ENCODE peak calls at places on chromosome 21, in four cellular contexts. D is GM12878, M is HepG2, J is K562. Y is an unnamed sample. For H3K4me1, the result is how much of the 10 kb centered on the place peaks cover.

GRCh38 chr21:37645848-37646247 is 270.4 kb downstream of the KCNJ6 start:
- DNase-seq in D (no peak), M (no peak), J (no peak), Y (no peak)

GRCh38 chr21:26140185-26140584 is 30.4 kb downstream of the APP start:
- DNase-seq in D (no peak), M (peak), J (no peak), Y (no peak)

GRCh38 chr21:34536820-34537219 is 24.8 kb upstream of the KCNE1 start:
- DNase-seq in D (no peak), M (peak), J (no peak), Y (no peak)

GRCh38 chr21:34836103-34836932 is 167.5 kb downstream of the CLIC6 start:
- DNase-seq in D (no peak), M (peak), J (no peak), Y (no peak)

GRCh38 chr21:35782667-35783066 is 277.7 kb downstream of the SETD4 start:
- DNase-seq in D (no peak), M (no peak), J (no peak), Y (no peak)

GRCh38 chr21:36725793-36726386 is 27.0 kb downstream of the SIM2 start:
- DNase-seq in D (no peak), M (no peak), J (no peak), Y (no peak)

GRCh38 chr21:45556645-45557601 is 14.7 kb upstream of the SLC19A1 start:
- DNase-seq in D (no peak), M (no peak), J (peak), Y (no peak)

GRCh38 chr21:44845418-44846200 is 27.7 kb upstream of the SUMO3 start:
- DNase-seq in D (no peak), M (peak), J (peak), Y (peak)

GRCh38 chr21:16406355-16406754 is 676.6 kb downstream of the USP25 start:
- DNase-seq in D (no peak), M (no peak), J (no peak), Y (no peak)

GRCh38 chr21:34200288-34200905 is 127.0 kb downstream of the MRPS6 start:
- DNase-seq in D (no peak), M (no peak), J (no peak), Y (no peak)

GRCh38 chr21:45866473-45867010 is 115.0 kb upstream of the COL6A1 start:
- DNase-seq in D (no peak), M (no peak), J (no peak), Y (no peak)

GRCh38 chr21:44531606-44532128 is 8.3 kb downstream of the KRTAP10-1 start:
- DNase-seq in D (no peak), M (no peak), J (no peak), Y (no peak)

GRCh38 chr21:14900611-14901010 is 164.2 kb downstream of the NRIP1 start:
- DNase-seq in D (no peak), M (no peak), J (no peak), Y (no peak)

GRCh38 chr21:26715878-26716506 is 129.2 kb downstream of the ADAMTS1 start:
- DNase-seq in D (no peak), M (peak), J (peak), Y (peak)

GRCh38 chr21:45404726-45405270 is at the start of gene COL18A1:
- DNase-seq in D (no peak), M (no peak), J (peak), Y (peak)

GRCh38 chr21:46255166-46255565 is 26.6 kb upstream of the LSS start:
- DNase-seq in D (no peak), M (no peak), J (no peak), Y (no peak)

GRCh38 chr21:9767592-9768375 is 753.6 kb upstream of the TPTE start:
- DNase-seq in D (no peak), M (no peak), J (peak), Y (no peak)

GRCh38 chr21:26135520-26135919 is 35.0 kb downstream of the APP start:
- DNase-seq in D (no peak), M (no peak), J (no peak), Y (no peak)

GRCh38 chr21:38295997-38296764 is 39.4 kb downstream of the KCNJ15 start:
- DNase-seq in D (no peak), M (no peak), J (no peak), Y (peak)

GRCh38 chr21:34054259-34054658 is 19.1 kb upstream of the MRPS6 start:
- DNase-seq in D (no peak), M (no peak), J (no peak), Y (no peak)

GRCh38 chr21:39073717-39074116 is 109.5 kb downstream of the PSMG1 start:
- DNase-seq in D (no peak), M (no peak), J (no peak), Y (no peak)

GRCh38 chr21:45897191-45898027 is 84.2 kb upstream of the COL6A1 start:
- DNase-seq in D (no peak), M (no peak), J (no peak), Y (no peak)

GRCh38 chr21:46155514-46156377 is at the start of gene FTCD:
- DNase-seq in D (no peak), M (peak), J (no peak), Y (no peak)

GRCh38 chr21:45073301-45074047 is 906 bp upstream of the ADARB1 start:
- DNase-seq in D (no peak), M (peak), J (peak), Y (peak)

GRCh38 chr21:16078382-16078781 is 348.6 kb downstream of the USP25 start:
- DNase-seq in D (no peak), M (no peak), J (no peak), Y (no peak)

GRCh38 chr21:17612023-17612564 is 607 bp downstream of the BTG3 start:
- DNase-seq in D (no peak), M (no peak), J (no peak), Y (peak)

GRCh38 chr21:31222142-31222541 is 121.9 kb downstream of the TIAM1 start:
- DNase-seq in D (no peak), M (no peak), J (no peak), Y (no peak)

GRCh38 chr21:46120301-46121285 is 22.7 kb downstream of the COL6A2 start:
- DNase-seq in D (no peak), M (no peak), J (no peak), Y (no peak)

GRCh38 chr21:17708541-17709265 is 96.0 kb upstream of the BTG3 start:
- DNase-seq in D (no peak), M (no peak), J (no peak), Y (no peak)

GRCh38 chr21:36613064-36613463 is 85.9 kb upstream of the SIM2 start:
- DNase-seq in D (no peak), M (peak), J (no peak), Y (no peak)

GRCh38 chr21:36584980-36585940 is 105.3 kb upstream of the CLDN14 start:
- DNase-seq in D (no peak), M (no peak), J (no peak), Y (peak)

GRCh38 chr21:20999567-21000169 is 1.5 kb downstream of the NCAM2 start:
- DNase-seq in D (no peak), M (peak), J (peak), Y (peak)

GRCh38 chr21:35585878-35586277 is 474.4 kb downstream of the SETD4 start:
- DNase-seq in D (no peak), M (no peak), J (no peak), Y (no peak)

GRCh38 chr21:38806942-38807284 is 1.2 kb downstream of the ETS2 start:
- DNase-seq in D (no peak), M (no peak), J (no peak), Y (no peak)

GRCh38 chr21:39647476-39647875 is 34.7 kb downstream of the B3GALT5 start:
- DNase-seq in D (no peak), M (no peak), J (no peak), Y (no peak)

GRCh38 chr21:44919111-44919912 is 1.4 kb downstream of the ITGB2 start:
- DNase-seq in D (no peak), M (no peak), J (no peak), Y (no peak)

GRCh38 chr21:34884346-34884929 is 164.7 kb downstream of the RUNX1 start:
- DNase-seq in D (no peak), M (no peak), J (no peak), Y (no peak)

GRCh38 chr21:34989337-34990151 is 59.6 kb downstream of the RUNX1 start:
- DNase-seq in D (no peak), M (no peak), J (no peak), Y (no peak)

GRCh38 chr21:42233067-42233981 is 14.4 kb downstream of the ABCG1 start:
- DNase-seq in D (peak), M (peak), J (peak), Y (peak)
- H2AFZ ChIP-seq in D (peak), M (no peak), J (no peak), Y (no peak)

DNA sequence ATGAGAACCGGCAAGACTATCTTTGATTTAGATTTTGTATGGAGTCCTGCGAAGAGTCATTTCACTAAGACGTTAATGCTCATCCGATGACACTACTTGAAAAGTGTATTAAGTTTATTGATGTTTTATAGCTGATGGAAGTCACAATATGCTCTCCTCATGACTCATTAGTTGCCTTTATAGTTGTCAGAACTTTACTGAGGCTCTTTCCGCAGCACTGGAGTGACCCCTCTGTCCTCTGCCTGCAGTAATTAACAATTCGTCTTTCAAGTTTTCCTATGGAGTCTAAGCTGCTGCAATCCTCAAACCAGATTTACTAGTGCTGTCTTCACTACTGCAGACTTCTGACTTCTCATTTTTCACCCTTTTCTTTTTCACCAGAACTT is 853 bp downstream of the USP16 start:
- DNase-seq in D (no peak), M (no peak), J (no peak), Y (peak)
- TF ChIP-seq CREB1 in D (no peak), M (no peak), J (no peak), Y (no peak)

DNA sequence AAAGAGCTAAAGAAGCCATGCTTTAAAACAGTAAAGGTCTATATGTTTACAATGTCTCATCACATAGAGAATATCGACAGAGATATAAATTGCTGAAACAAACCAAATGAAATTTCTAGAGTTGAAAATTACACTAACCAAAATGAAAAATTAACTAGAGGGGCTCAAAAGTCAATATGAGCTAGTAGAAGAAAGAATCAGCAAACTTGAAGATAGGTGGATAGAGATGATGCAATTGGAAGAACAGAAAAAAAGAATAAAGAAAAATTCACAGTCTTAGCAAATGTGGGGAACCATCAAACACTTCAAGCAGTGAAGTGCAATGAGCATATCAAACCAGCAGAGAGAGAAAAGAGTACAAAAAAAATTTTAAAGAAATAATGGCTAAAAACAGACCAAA is 24.1 kb upstream of the DSCAM start:
- DNase-seq in D (no peak), M (no peak), J (no peak), Y (no peak)
- H3K4me1 ChIP-seq in D (under half), M (under half), J (under half), Y (under half)

DNA sequence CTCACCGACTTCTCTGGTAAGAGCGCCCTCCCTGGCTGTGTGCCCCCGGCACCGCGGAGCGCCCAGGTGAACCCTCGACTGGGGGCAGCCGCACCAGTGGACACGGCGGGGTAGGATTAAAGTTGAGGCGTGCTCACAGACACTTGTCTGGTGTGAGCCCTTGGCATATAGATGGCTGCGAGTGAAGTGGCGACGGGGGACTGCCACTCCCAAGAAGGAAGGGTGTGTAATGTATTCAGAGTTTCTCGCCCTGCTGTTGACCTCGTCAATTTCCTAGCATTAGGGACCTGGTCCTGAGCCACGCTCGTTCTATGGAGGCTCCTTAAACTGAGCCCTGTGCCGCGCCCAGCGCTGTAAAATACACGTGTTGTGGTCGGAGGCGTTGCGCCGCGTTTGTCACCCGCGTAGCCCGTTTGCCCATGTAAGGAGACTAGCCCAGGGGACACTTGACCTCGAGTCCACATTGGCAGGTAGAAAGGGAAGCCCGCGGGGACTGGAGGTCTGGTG is 545 bp downstream of the EVA1C start:
- DNase-seq in D (no peak), M (no peak), J (no peak), Y (peak)
- H2AFZ ChIP-seq in D (no peak), M (peak), J (no peak), Y (peak)